ENCODE peak calls at places on chromosomes 12 and 14, in four cellular contexts. O, I, F and T are unnamed samples.

GRCh38 chr14:73472182-73473114 is 14.1 kb upstream of the NUMB start:
- DNase-seq in O (no peak), I (peak), F (no peak), T (peak)

GRCh38 chr12:43692064-43692463 is 66.5 kb downstream of the PUS7L start:
- DNase-seq in O (no peak), I (no peak), F (no peak), T (peak)

GRCh38 chr12:121637231-121637914 is 11.0 kb downstream of the ORAI1 start:
- DNase-seq in O (no peak), I (no peak), F (no peak), T (no peak)

GRCh38 chr12:111091036-111091435 is 170.7 kb upstream of the MYL2 start:
- DNase-seq in O (no peak), I (no peak), F (no peak), T (no peak)

GRCh38 chr12:28083816-28084678 is 106.2 kb upstream of the CCDC91 start:
- DNase-seq in O (no peak), I (no peak), F (no peak), T (peak)

GRCh38 chr12:131803995-131804521 is 24.1 kb upstream of the MMP17 start:
- DNase-seq in O (no peak), I (no peak), F (no peak), T (peak)

GRCh38 chr14:69360438-69361108 is 37.5 kb downstream of the ERH start:
- DNase-seq in O (no peak), I (no peak), F (no peak), T (no peak)

GRCh38 chr14:102293784-102294183 is 11.2 kb downstream of the MOK start:
- DNase-seq in O (no peak), I (no peak), F (no peak), T (no peak)

GRCh38 chr12:122021193-122021821 is 377 bp upstream of the BCL7A start:
- DNase-seq in O (peak), I (no peak), F (no peak), T (no peak)

GRCh38 chr12:96263449-96263902 is 69.3 kb downstream of the ELK3 start:
- DNase-seq in O (no peak), I (no peak), F (no peak), T (no peak)

GRCh38 chr12:79421236-79421740 is 269.5 kb downstream of the PAWR start:
- DNase-seq in O (no peak), I (no peak), F (no peak), T (no peak)

GRCh38 chr12:12336049-12336411 is 14.0 kb downstream of the MANSC1 start:
- DNase-seq in O (no peak), I (no peak), F (no peak), T (no peak)

GRCh38 chr12:70962226-70962794 is 41.8 kb upstream of the PTPRR start:
- DNase-seq in O (no peak), I (no peak), F (no peak), T (no peak)

GRCh38 chr14:65043893-65044595 is 57.3 kb downstream of the FNTB start:
- DNase-seq in O (no peak), I (no peak), F (no peak), T (no peak)

GRCh38 chr14:99207456-99207855 is 64.5 kb downstream of the BCL11B start:
- DNase-seq in O (no peak), I (no peak), F (no peak), T (no peak)

GRCh38 chr12:132407525-132407924 is 78.1 kb upstream of the GALNT9 start:
- DNase-seq in O (no peak), I (no peak), F (no peak), T (no peak)

GRCh38 chr12:108856170-108856427 is 1.3 kb downstream of the SSH1 start:
- DNase-seq in O (no peak), I (no peak), F (no peak), T (no peak)

GRCh38 chr14:102757646-102758045 is 19.6 kb upstream of the TRAF3 start:
- DNase-seq in O (no peak), I (no peak), F (no peak), T (no peak)